ENCODE peak calls at places on chromosomes 2 and 18, in ten cellular contexts. One of them, this sample, is unnamed.

GRCh38 chr2:75489682-75490180 is 71.0 kb downstream of the EVA1A start:
- DNase-seq in lung: no peak
- DNase-seq in neural crest cell: no peak
- DNase-seq in Panc1: no peak
- DNase-seq in cardiac muscle cell: no peak
- DNase-seq in RWPE1: peak; percentile 13
- DNase-seq in CD4-positive, alpha-beta T cell: no peak
- DNase-seq in K562: no peak
- DNase-seq in foreskin keratinocyte: peak; percentile 47
- DNase-seq in coronary artery: no peak
- DNase-seq in this sample: no peak

GRCh38 chr2:36797324-36798070 is 101.0 kb downstream of the VIT start:
- DNase-seq in lung: no peak
- DNase-seq in neural crest cell: no peak
- DNase-seq in Panc1: no peak
- DNase-seq in cardiac muscle cell: no peak
- DNase-seq in RWPE1: no peak
- DNase-seq in CD4-positive, alpha-beta T cell: no peak
- DNase-seq in K562: no peak
- DNase-seq in foreskin keratinocyte: peak; percentile 21
- DNase-seq in coronary artery: no peak
- DNase-seq in this sample: no peak

GRCh38 chr18:12264854-12265253 is 10.7 kb downstream of the CIDEA start:
- DNase-seq in lung: no peak
- DNase-seq in neural crest cell: no peak
- DNase-seq in Panc1: no peak
- DNase-seq in cardiac muscle cell: no peak
- DNase-seq in RWPE1: no peak
- DNase-seq in CD4-positive, alpha-beta T cell: no peak
- DNase-seq in K562: no peak
- DNase-seq in foreskin keratinocyte: no peak
- DNase-seq in coronary artery: no peak
- DNase-seq in this sample: no peak

GRCh38 chr2:101253013-101253712 is 477 bp downstream of the CNOT11 start:
- DNase-seq in lung: peak; percentile 67
- DNase-seq in neural crest cell: no peak
- DNase-seq in Panc1: no peak
- DNase-seq in cardiac muscle cell: peak; percentile 64
- DNase-seq in RWPE1: peak; percentile 46
- DNase-seq in CD4-positive, alpha-beta T cell: peak; percentile 80
- DNase-seq in K562: peak; percentile 51
- DNase-seq in foreskin keratinocyte: peak; percentile 65
- DNase-seq in coronary artery: peak; percentile 82
- DNase-seq in this sample: no peak

GRCh38 chr2:62284471-62284870 is 88.6 kb downstream of the B3GNT2 start:
- DNase-seq in lung: no peak
- DNase-seq in neural crest cell: no peak
- DNase-seq in Panc1: no peak
- DNase-seq in cardiac muscle cell: no peak
- DNase-seq in RWPE1: no peak
- DNase-seq in CD4-positive, alpha-beta T cell: no peak
- DNase-seq in K562: no peak
- DNase-seq in foreskin keratinocyte: no peak
- DNase-seq in coronary artery: no peak
- DNase-seq in this sample: no peak

GRCh38 chr2:143128681-143129580 is at the start of gene ARHGAP15:
- DNase-seq in lung: no peak
- DNase-seq in neural crest cell: no peak
- DNase-seq in Panc1: no peak
- DNase-seq in cardiac muscle cell: no peak
- DNase-seq in RWPE1: no peak
- DNase-seq in CD4-positive, alpha-beta T cell: peak; percentile 71
- DNase-seq in K562: peak; percentile 3
- DNase-seq in foreskin keratinocyte: no peak
- DNase-seq in coronary artery: no peak
- DNase-seq in this sample: no peak

GRCh38 chr2:67567866-67568265 is 170.7 kb downstream of the ETAA1 start:
- DNase-seq in lung: no peak
- DNase-seq in neural crest cell: no peak
- DNase-seq in Panc1: no peak
- DNase-seq in cardiac muscle cell: no peak
- DNase-seq in RWPE1: no peak
- DNase-seq in CD4-positive, alpha-beta T cell: no peak
- DNase-seq in K562: no peak
- DNase-seq in foreskin keratinocyte: no peak
- DNase-seq in coronary artery: no peak
- DNase-seq in this sample: no peak

GRCh38 chr2:195563857-195564512 is 93.0 kb upstream of the SLC39A10 start:
- DNase-seq in lung: no peak
- DNase-seq in neural crest cell: no peak
- DNase-seq in Panc1: no peak
- DNase-seq in cardiac muscle cell: peak; percentile 73
- DNase-seq in RWPE1: peak; percentile 29
- DNase-seq in CD4-positive, alpha-beta T cell: no peak
- DNase-seq in K562: no peak
- DNase-seq in foreskin keratinocyte: peak; percentile 92
- DNase-seq in coronary artery: no peak
- DNase-seq in this sample: no peak

GRCh38 chr2:142290931-142291330 is 160.1 kb upstream of the LRP1B start:
- DNase-seq in lung: no peak
- DNase-seq in neural crest cell: no peak
- DNase-seq in Panc1: no peak
- DNase-seq in cardiac muscle cell: no peak
- DNase-seq in RWPE1: no peak
- DNase-seq in CD4-positive, alpha-beta T cell: no peak
- DNase-seq in K562: no peak
- DNase-seq in foreskin keratinocyte: peak; percentile 51
- DNase-seq in coronary artery: no peak
- DNase-seq in this sample: no peak

GRCh38 chr2:172464340-172465129 is 37.1 kb downstream of the ITGA6 start:
- DNase-seq in lung: no peak
- DNase-seq in neural crest cell: no peak
- DNase-seq in Panc1: no peak
- DNase-seq in cardiac muscle cell: no peak
- DNase-seq in RWPE1: no peak
- DNase-seq in CD4-positive, alpha-beta T cell: no peak
- DNase-seq in K562: no peak
- DNase-seq in foreskin keratinocyte: peak; percentile 78
- DNase-seq in coronary artery: no peak
- DNase-seq in this sample: no peak

GRCh38 chr2:172460780-172461201 is 33.4 kb downstream of the ITGA6 start:
- DNase-seq in lung: no peak
- DNase-seq in neural crest cell: no peak
- DNase-seq in Panc1: no peak
- DNase-seq in cardiac muscle cell: peak; percentile 75
- DNase-seq in RWPE1: no peak
- DNase-seq in CD4-positive, alpha-beta T cell: no peak
- DNase-seq in K562: no peak
- DNase-seq in foreskin keratinocyte: no peak
- DNase-seq in coronary artery: no peak
- DNase-seq in this sample: no peak

GRCh38 chr2:172458561-172459124 is 31.3 kb downstream of the ITGA6 start:
- DNase-seq in lung: no peak
- DNase-seq in neural crest cell: no peak
- DNase-seq in Panc1: no peak
- DNase-seq in cardiac muscle cell: no peak
- DNase-seq in RWPE1: no peak
- DNase-seq in CD4-positive, alpha-beta T cell: no peak
- DNase-seq in K562: no peak
- DNase-seq in foreskin keratinocyte: no peak
- DNase-seq in coronary artery: no peak
- DNase-seq in this sample: no peak

GRCh38 chr2:172462393-172463381 is 35.3 kb downstream of the ITGA6 start:
- DNase-seq in lung: no peak
- DNase-seq in neural crest cell: no peak
- DNase-seq in Panc1: no peak
- DNase-seq in cardiac muscle cell: no peak
- DNase-seq in RWPE1: no peak
- DNase-seq in CD4-positive, alpha-beta T cell: peak; percentile 55
- DNase-seq in K562: no peak
- DNase-seq in foreskin keratinocyte: peak; percentile 73
- DNase-seq in coronary artery: no peak
- DNase-seq in this sample: no peak

GRCh38 chr2:172461591-172462392 is 34.4 kb downstream of the ITGA6 start:
- DNase-seq in lung: peak; percentile 59
- DNase-seq in neural crest cell: peak; percentile 56
- DNase-seq in Panc1: no peak
- DNase-seq in cardiac muscle cell: peak; percentile 57
- DNase-seq in RWPE1: peak; percentile 38
- DNase-seq in CD4-positive, alpha-beta T cell: peak; percentile 66
- DNase-seq in K562: peak; percentile 66
- DNase-seq in foreskin keratinocyte: no peak
- DNase-seq in coronary artery: no peak
- DNase-seq in this sample: no peak
- TF ChIP-seq CTCF in lung: peak; percentile 73
- TF ChIP-seq CTCF in neural crest cell: peak; percentile 85
- TF ChIP-seq CTCF in Panc1: peak; percentile 97
- TF ChIP-seq CTCF in cardiac muscle cell: peak; percentile 93
- TF ChIP-seq CTCF in RWPE1: peak; percentile 81
- TF ChIP-seq CTCF in CD4-positive, alpha-beta T cell: peak; percentile 94
- TF ChIP-seq CTCF in K562: peak; percentile 90
- TF ChIP-seq CTCF in foreskin keratinocyte: peak; percentile 87
- TF ChIP-seq CTCF in coronary artery: peak; percentile 73
- TF ChIP-seq CTCF in this sample: peak; percentile 82

GRCh38 chr2:65919579-65920188 is 487.3 kb upstream of the SPRED2 start:
- DNase-seq in lung: no peak
- DNase-seq in neural crest cell: no peak
- DNase-seq in Panc1: no peak
- DNase-seq in cardiac muscle cell: no peak
- DNase-seq in RWPE1: no peak
- DNase-seq in CD4-positive, alpha-beta T cell: no peak
- DNase-seq in K562: no peak
- DNase-seq in foreskin keratinocyte: no peak
- DNase-seq in coronary artery: no peak
- DNase-seq in this sample: no peak
- TF ChIP-seq CTCF in lung: no peak
- TF ChIP-seq CTCF in neural crest cell: peak; percentile 48
- TF ChIP-seq CTCF in Panc1: no peak
- TF ChIP-seq CTCF in cardiac muscle cell: no peak
- TF ChIP-seq CTCF in RWPE1: no peak
- TF ChIP-seq CTCF in CD4-positive, alpha-beta T cell: no peak
- TF ChIP-seq CTCF in K562: peak; percentile 19
- TF ChIP-seq CTCF in foreskin keratinocyte: no peak
- TF ChIP-seq CTCF in coronary artery: no peak
- TF ChIP-seq CTCF in this sample: no peak

DNA sequence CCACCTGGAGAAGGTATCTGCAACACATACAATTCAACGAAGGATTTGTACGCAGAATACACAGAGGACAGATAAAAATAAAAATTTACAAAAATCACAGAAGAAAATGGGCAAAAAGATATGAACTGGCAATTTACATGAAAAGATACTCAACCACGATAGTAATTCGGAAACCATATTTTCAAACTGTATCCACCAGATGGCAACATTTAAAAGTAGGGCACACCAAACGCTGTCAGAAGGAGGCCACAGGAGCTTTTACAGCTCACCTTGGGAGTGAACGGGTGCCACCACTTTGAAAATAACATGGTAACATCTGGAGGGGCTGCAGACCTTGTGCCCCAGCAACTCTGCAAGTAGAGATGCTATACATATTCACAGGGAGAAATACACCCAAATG is 9.8 kb downstream of the KIF1A start:
- DNase-seq in lung: no peak
- DNase-seq in neural crest cell: no peak
- DNase-seq in Panc1: no peak
- DNase-seq in cardiac muscle cell: peak; percentile 6
- DNase-seq in RWPE1: no peak
- DNase-seq in CD4-positive, alpha-beta T cell: no peak
- DNase-seq in K562: no peak
- DNase-seq in foreskin keratinocyte: no peak
- DNase-seq in coronary artery: peak; percentile 22
- DNase-seq in this sample: no peak
- TF ChIP-seq CTCF in lung: no peak
- TF ChIP-seq CTCF in neural crest cell: peak; percentile 28
- TF ChIP-seq CTCF in Panc1: no peak
- TF ChIP-seq CTCF in cardiac muscle cell: no peak
- TF ChIP-seq CTCF in RWPE1: no peak
- TF ChIP-seq CTCF in CD4-positive, alpha-beta T cell: no peak
- TF ChIP-seq CTCF in K562: no peak
- TF ChIP-seq CTCF in foreskin keratinocyte: no peak
- TF ChIP-seq CTCF in coronary artery: no peak
- TF ChIP-seq CTCF in this sample: no peak

GRCh38 chr18:49648811-49649210 is 87.0 kb downstream of the LIPG start:
- DNase-seq in lung: no peak
- DNase-seq in neural crest cell: no peak
- DNase-seq in Panc1: no peak
- DNase-seq in cardiac muscle cell: no peak
- DNase-seq in RWPE1: peak; percentile 5
- DNase-seq in CD4-positive, alpha-beta T cell: no peak
- DNase-seq in K562: no peak
- DNase-seq in foreskin keratinocyte: no peak
- DNase-seq in coronary artery: no peak
- DNase-seq in this sample: no peak
- TF ChIP-seq CTCF in lung: no peak
- TF ChIP-seq CTCF in neural crest cell: peak; percentile 30
- TF ChIP-seq CTCF in Panc1: no peak
- TF ChIP-seq CTCF in cardiac muscle cell: no peak
- TF ChIP-seq CTCF in RWPE1: no peak
- TF ChIP-seq CTCF in CD4-positive, alpha-beta T cell: no peak
- TF ChIP-seq CTCF in K562: no peak
- TF ChIP-seq CTCF in foreskin keratinocyte: peak; percentile 47
- TF ChIP-seq CTCF in coronary artery: no peak
- TF ChIP-seq CTCF in this sample: no peak

This sample was measured in D721Med.